ENCODE peak calls at places on chromosomes 1 and 21, in seven cellular contexts. L is lung, N is left ventricle myocardium inferior, F is esophagus squamous epithelium, Y is OCI-LY7, T is suprapubic skin, X is fibroblast of lung. M is an unnamed sample. For H3K4me1, the result is how much of the 10 kb centered on the place peaks cover.

GRCh38 chr1:51073456-51073855 is 28.6 kb upstream of the C1orf185 start:
- DNase-seq in X (peak), N (no peak), Y (no peak), F (no peak), L (no peak), T (no peak), M (no peak)

GRCh38 chr21:44405948-44406872 is 49.1 kb upstream of the LRRC3 start:
- DNase-seq in L (no peak), Y (no peak), N (no peak), X (peak), T (no peak), F (no peak), M (no peak)

GRCh38 chr1:16266411-16267118 is 29.6 kb upstream of the CPLANE2 start:
- DNase-seq in F (no peak), T (no peak), N (no peak), L (no peak), X (peak), Y (no peak), M (no peak)

GRCh38 chr1:117644696-117645311 is 39.0 kb downstream of the TENT5C start:
- DNase-seq in Y (no peak), F (no peak), X (no peak), T (no peak), L (no peak), N (no peak), M (no peak)

GRCh38 chr1:13807213-13807612 is 107.2 kb downstream of the PRDM2 start:
- DNase-seq in L (no peak), N (no peak), X (no peak), T (no peak), Y (peak), F (no peak), M (no peak)

GRCh38 chr1:15036101-15036500 is 117.4 kb upstream of the TMEM51 start:
- DNase-seq in L (no peak), Y (no peak), F (no peak), T (no peak), N (no peak), X (no peak), M (no peak)

GRCh38 chr1:1047963-1048362 is 26.1 kb downstream of the RNF223 start:
- DNase-seq in Y (no peak), X (no peak), T (no peak), N (no peak), F (no peak), L (no peak), M (no peak)

GRCh38 chr21:26007911-26008579 is 162.5 kb downstream of the APP start:
- DNase-seq in N (no peak), T (no peak), Y (no peak), X (peak), L (no peak), F (no peak), M (no peak)

GRCh38 chr1:84913025-84913892 is 20.3 kb upstream of the LPAR3 start:
- DNase-seq in X (peak), Y (no peak), L (no peak), F (no peak), T (no peak), N (no peak), M (peak)

GRCh38 chr21:27380303-27380702 is 413.4 kb upstream of the ADAMTS5 start:
- DNase-seq in T (no peak), X (no peak), N (no peak), L (no peak), F (no peak), Y (no peak), M (no peak)

GRCh38 chr1:72891976-72892375 is 609.6 kb upstream of the NEGR1 start:
- DNase-seq in T (no peak), Y (no peak), N (no peak), F (no peak), L (no peak), X (peak), M (peak)

GRCh38 chr1:64111787-64112186 is 91.6 kb upstream of the UBE2U start:
- DNase-seq in X (peak), Y (no peak), N (no peak), L (no peak), F (no peak), T (no peak), M (peak)

GRCh38 chr1:67213164-67213563 is 46.9 kb downstream of the IL23R start:
- DNase-seq in F (no peak), N (no peak), T (no peak), L (no peak), X (peak), Y (peak), M (no peak)

GRCh38 chr1:6603851-6604558 is 1.3 kb upstream of the KLHL21 start:
- DNase-seq in X (peak), F (no peak), N (peak), Y (no peak), T (peak), L (peak), M (no peak)

GRCh38 chr1:66300986-66301451 is 232.9 kb upstream of the SGIP1 start:
- DNase-seq in L (no peak), F (no peak), Y (no peak), T (no peak), X (peak), N (no peak), M (no peak)

GRCh38 chr1:215005078-215005477 is 77.5 kb upstream of the KCNK2 start:
- DNase-seq in N (no peak), F (no peak), L (no peak), Y (no peak), X (no peak), T (no peak), M (no peak)

GRCh38 chr1:34328281-34328680 is 151.6 kb downstream of the C1orf94 start:
- DNase-seq in Y (no peak), X (no peak), N (no peak), T (no peak), L (no peak), F (no peak), M (no peak)

GRCh38 chr1:8121261-8122159 is 95.4 kb upstream of the ERRFI1 start:
- DNase-seq in T (no peak), L (peak), X (peak), F (no peak), N (no peak), Y (no peak), M (no peak)

GRCh38 chr1:66413139-66413755 is 120.7 kb upstream of the SGIP1 start:
- DNase-seq in Y (no peak), X (no peak), L (no peak), F (no peak), T (no peak), N (no peak), M (no peak)

GRCh38 chr1:214615111-214615510 is 12.1 kb downstream of the CENPF start:
- DNase-seq in T (no peak), F (no peak), Y (no peak), N (no peak), X (peak), L (no peak), M (no peak)

GRCh38 chr1:199353906-199354305 is 673.6 kb upstream of the NR5A2 start:
- DNase-seq in L (no peak), X (peak), N (no peak), F (no peak), T (no peak), Y (no peak), M (no peak)

GRCh38 chr1:107933736-107934135 is 31.2 kb downstream of the VAV3 start:
- DNase-seq in F (no peak), Y (no peak), N (no peak), X (no peak), L (no peak), T (no peak), M (no peak)
- H3K27ac ChIP-seq in F (no peak), Y (no peak), N (no peak), X (no peak), L (no peak), T (no peak), M (no peak)

GRCh38 chr21:14418920-14419319 is 36.0 kb upstream of the HSPA13 start:
- DNase-seq in L (no peak), T (no peak), Y (no peak), X (no peak), N (no peak), F (no peak), M (no peak)
- H3K4me1 ChIP-seq in L (under half), T (under half), Y (under half), X (under half), N (under half), F (under half), M (under half)

DNA sequence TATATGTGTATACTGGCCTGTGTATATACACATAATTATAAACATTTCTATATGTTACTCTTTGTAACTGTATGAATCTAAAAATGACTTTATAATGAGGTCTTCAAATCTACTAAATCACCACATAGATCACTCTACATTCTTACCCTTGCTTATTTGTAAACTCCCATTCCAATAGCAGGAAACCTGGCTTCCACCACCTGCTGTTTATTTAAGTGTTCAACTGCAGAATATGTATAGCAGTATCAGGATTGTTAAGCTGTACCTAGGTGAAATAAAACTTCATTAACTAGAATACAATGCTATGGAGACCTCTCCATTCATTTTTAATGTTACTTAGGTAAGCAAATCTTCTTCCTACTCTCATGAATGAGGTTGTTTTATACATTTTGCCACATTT is 1351.1 kb upstream of the B3GALT2 start:
- DNase-seq in N (no peak), T (no peak), F (no peak), L (no peak), Y (no peak), X (no peak), M (no peak)
- TF ChIP-seq CTCF in N (no peak), T (no peak), F (no peak), L (no peak), Y (no peak), X (no peak), M (no peak)

DNA sequence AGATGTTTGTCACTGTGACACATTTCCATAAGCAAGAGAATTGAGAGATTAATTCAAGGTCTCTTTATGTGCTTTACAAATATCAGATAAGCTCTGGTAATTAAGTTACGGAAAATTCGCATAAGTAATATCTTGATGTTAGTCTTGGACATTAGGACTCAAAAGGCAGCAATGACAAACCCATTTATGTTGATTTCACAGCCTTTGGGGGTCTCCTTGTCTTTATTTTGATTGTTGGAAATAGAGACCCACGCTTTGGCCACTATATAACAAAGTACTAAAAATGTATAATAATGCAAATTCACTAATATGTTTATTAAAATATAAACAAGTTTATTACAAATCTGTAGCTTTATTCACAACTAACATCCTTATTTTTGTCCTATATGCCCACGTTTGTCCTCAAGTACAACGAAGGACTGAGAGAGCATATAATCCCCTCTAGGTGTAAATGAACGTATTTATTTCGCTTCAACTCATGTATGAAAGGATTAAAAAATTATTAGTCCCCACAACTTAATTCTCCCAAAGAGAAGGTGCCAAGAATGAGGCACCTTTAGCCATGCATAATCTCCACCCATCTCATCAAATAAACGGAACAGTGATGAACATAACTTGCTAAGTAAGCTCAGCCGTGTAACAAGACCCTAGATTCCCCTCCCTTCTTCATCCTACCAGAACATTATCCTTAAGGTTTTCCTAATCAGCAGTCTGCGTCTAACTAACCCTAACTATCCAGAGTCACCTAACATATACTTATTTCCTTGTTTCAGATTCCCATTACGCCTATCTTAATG is 1.6 kb upstream of the LAMC1 start:
- DNase-seq in X (no peak), F (no peak), L (no peak), Y (no peak), T (no peak), N (no peak), M (no peak)
- H3K27ac ChIP-seq in X (peak), F (peak), L (peak), Y (peak), T (peak), N (peak), M (peak)

DNA sequence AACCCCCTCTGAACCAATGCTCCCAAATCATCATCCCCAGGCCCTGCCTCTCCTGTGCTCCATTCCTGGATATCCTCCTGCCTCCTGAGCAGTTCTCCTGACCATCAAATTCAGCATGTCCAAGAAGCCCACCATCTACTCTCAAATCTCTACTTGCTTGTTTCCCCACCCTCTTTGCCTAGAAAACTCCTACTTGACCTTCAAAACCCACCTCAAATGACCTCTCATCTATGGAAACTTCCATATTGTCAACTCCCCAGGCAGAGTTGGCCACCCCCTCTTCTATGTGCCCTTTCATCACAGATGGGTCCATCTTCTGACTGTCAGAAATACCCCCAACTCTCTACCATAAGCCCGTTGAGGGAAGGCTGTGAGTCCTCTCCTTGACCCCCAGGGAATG is 16.8 kb downstream of the ADGRB2 start:
- DNase-seq in X (no peak), L (no peak), N (no peak), Y (no peak), F (no peak), T (no peak), M (no peak)
- H3K4me1 ChIP-seq in X (under half), L (under half), N (half or more), Y (half or more), F (under half), T (under half), M (under half)

DNA sequence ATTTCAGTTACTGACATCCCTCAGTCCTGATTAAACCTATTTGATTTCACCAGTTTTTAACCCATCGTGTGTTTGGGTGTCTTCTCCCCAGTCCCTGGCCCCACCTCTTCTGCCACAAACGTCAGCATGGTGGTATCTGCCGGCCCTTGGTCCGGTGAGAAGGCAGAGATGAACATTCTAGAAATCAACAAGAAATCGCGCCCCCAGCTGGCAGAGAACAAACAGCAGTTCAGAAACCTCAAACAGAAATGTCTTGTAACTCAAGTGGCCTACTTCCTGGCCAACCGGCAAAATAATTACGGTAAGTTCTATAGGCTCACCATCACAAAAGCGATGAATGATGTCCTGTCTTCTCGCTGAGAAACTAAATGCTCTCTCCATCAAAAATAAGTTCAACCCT is 28.7 kb downstream of the NBPF3 start:
- DNase-seq in Y (peak), F (no peak), N (no peak), L (no peak), X (no peak), T (no peak), M (no peak)
- TF ChIP-seq CTCF in Y (peak), F (peak), N (peak), L (no peak), X (peak), T (no peak), M (peak)

GRCh38 chr1:212432706-212433576 is at the start of gene NENF:
- DNase-seq in L (peak), N (peak), T (peak), F (no peak), Y (peak), X (peak), M (peak)
- H3K27ac ChIP-seq in L (peak), N (peak), T (peak), F (peak), Y (no peak), X (peak), M (peak)

M was measured in foreskin keratinocyte.